ENCODE peak calls at places on chromosomes 5 and 9, in six cellular contexts. F is HCT116, E is H1, U is K562, R is HepG2, Q is GM12878. K is an unnamed sample.

GRCh38 chr5:101626572-101626971 is 669.5 kb downstream of the SLCO4C1 start:
- DNase-seq in F (no peak), E (no peak), U (no peak), R (no peak), Q (no peak), K (no peak)

GRCh38 chr5:128146671-128147070 is 63.1 kb downstream of the SLC12A2 start:
- DNase-seq in F (no peak), E (no peak), U (no peak), R (no peak), Q (no peak), K (no peak)

GRCh38 chr5:179608131-179608581 is 15.3 kb downstream of the HNRNPH1 start:
- DNase-seq in F (no peak), E (no peak), U (no peak), R (no peak), Q (no peak), K (no peak)

GRCh38 chr5:57495285-57495684 is 12.7 kb upstream of the ACTBL2 start:
- DNase-seq in F (no peak), E (no peak), U (no peak), R (no peak), Q (no peak), K (peak)

GRCh38 chr9:4796988-4797956 is 4.5 kb downstream of the RCL1 start:
- DNase-seq in F (peak), E (no peak), U (no peak), R (peak), Q (no peak), K (peak)

GRCh38 chr9:113370806-113371325 is 5.9 kb downstream of the HDHD3 start:
- DNase-seq in F (no peak), E (no peak), U (no peak), R (no peak), Q (no peak), K (no peak)

GRCh38 chr5:34490501-34491250 is 165.5 kb upstream of the RAI14 start:
- DNase-seq in F (no peak), E (no peak), U (no peak), R (peak), Q (no peak), K (no peak)

GRCh38 chr9:112844771-112845542 is 45.7 kb downstream of the SLC46A2 start:
- DNase-seq in F (peak), E (no peak), U (peak), R (peak), Q (peak), K (peak)

GRCh38 chr5:147485046-147485445 is 24.8 kb downstream of the DPYSL3 start:
- DNase-seq in F (no peak), E (no peak), U (no peak), R (no peak), Q (no peak), K (no peak)

GRCh38 chr5:142014911-142015584 is 2.2 kb upstream of the GNPDA1 start:
- DNase-seq in F (peak), E (no peak), U (peak), R (peak), Q (no peak), K (peak)
- TF ChIP-seq MAX in F (no peak), E (no peak), U (no peak), R (no peak), Q (no peak), K (no peak)

DNA sequence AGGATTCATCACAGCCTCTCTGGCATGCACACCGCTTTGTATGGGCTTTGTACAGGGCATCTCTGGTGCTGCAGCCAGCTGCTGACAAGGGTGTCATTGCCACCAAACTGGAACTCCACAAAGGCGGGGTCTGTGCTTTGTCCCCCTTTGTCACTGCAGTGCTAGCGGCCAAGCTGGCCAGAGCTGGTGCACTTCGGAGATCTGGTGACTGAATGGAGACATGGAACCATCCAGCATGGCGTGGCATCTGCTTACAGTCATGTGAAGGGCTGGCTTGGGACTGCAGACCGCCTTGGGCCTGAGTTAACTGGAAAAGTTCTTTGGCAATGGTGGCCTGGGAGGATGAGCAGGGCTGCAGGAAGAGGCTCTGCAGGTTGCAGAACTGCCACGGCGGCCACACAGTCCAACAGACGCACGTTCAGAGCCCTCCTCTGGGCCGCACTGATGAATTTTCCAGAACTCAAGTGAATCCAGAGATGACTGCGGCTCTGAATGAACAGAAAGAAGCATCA is 18.7 kb upstream of the COL5A1 start:
- DNase-seq in F (no peak), E (no peak), U (no peak), R (no peak), Q (no peak), K (no peak)
- TF ChIP-seq EZH2 in F (no peak), E (no peak), U (no peak), R (no peak), Q (no peak), K (no peak)

GRCh38 chr9:123339666-123340414 is 16.2 kb upstream of the CRB2 start:
- DNase-seq in F (no peak), E (no peak), U (no peak), R (no peak), Q (peak), K (no peak)
- TF ChIP-seq MAX in F (no peak), E (no peak), U (peak), R (no peak), Q (peak), K (no peak)

GRCh38 chr9:77013186-77013931 is 6.1 kb upstream of the FOXB2 start:
- DNase-seq in F (no peak), E (no peak), U (no peak), R (no peak), Q (no peak), K (no peak)
- TF ChIP-seq EZH2 in F (no peak), E (no peak), U (no peak), R (no peak), Q (no peak), K (no peak)

GRCh38 chr5:178288373-178289368 is 56.1 kb upstream of the PHYKPL start:
- DNase-seq in F (no peak), E (no peak), U (no peak), R (no peak), Q (no peak), K (no peak)

GRCh38 chr5:178290376-178290775 is 57.8 kb upstream of the PHYKPL start:
- DNase-seq in F (no peak), E (no peak), U (no peak), R (no peak), Q (no peak), K (no peak)

GRCh38 chr5:178291161-178291561 is 58.6 kb upstream of the PHYKPL start:
- DNase-seq in F (no peak), E (no peak), U (no peak), R (no peak), Q (no peak), K (no peak)

GRCh38 chr5:178287791-178288105 is 55.1 kb upstream of the PHYKPL start:
- DNase-seq in F (no peak), E (no peak), U (no peak), R (no peak), Q (no peak), K (no peak)

DNA sequence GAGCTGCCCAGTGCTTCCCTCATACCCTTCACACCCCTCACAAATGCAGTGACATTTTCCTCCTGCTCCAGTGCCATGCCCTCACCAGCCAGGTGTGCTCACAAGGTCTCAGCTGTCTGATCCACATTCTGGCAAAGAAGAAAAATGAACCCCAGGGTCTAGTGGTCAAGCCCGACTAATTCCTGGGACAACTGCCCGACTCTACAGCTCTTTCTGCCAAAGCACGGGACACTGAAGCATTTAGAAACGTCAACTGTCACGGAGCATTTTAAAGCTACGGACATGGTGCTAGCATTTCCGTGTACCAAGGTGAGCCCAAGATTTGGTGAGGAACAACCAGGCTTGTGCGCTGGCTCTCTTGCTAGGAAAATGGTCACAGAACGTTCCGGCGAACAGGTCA is 56.8 kb upstream of the PHYKPL start:
- DNase-seq in F (no peak), E (no peak), U (no peak), R (no peak), Q (no peak), K (no peak)
- TF ChIP-seq MAX in F (no peak), E (no peak), U (no peak), R (no peak), Q (no peak), K (no peak)

GRCh38 chr5:2129581-2130272 is 247.0 kb upstream of the IRX4 start:
- DNase-seq in F (no peak), E (no peak), U (no peak), R (no peak), Q (no peak), K (no peak)
- TF ChIP-seq EZH2 in F (no peak), E (no peak), U (no peak), R (no peak), Q (no peak), K (no peak)